ENCODE peak calls at places on chromosomes 4 and X, in five cellular contexts. C, D, U, X and A are unnamed samples.

GRCh38 chr4:88040707-88041106 is 33.3 kb downstream of the PKD2 start:
- DNase-seq in C (no peak), D (no peak), U (no peak), X (no peak), A (no peak)

GRCh38 chr4:2413821-2414610 is 4.4 kb downstream of the ZFYVE28 start:
- DNase-seq in C (no peak), D (peak; percentile 5), U (no peak), X (peak; percentile 29), A (peak; percentile 30)

GRCh38 chr4:11633435-11633834 is 204.7 kb upstream of the HS3ST1 start:
- DNase-seq in C (no peak), D (no peak), U (no peak), X (no peak), A (no peak)

GRCh38 chr4:102554482-102554881 is 53.3 kb downstream of the NFKB1 start:
- DNase-seq in C (no peak), D (peak; percentile 16), U (peak; percentile 66), X (no peak), A (no peak)

GRCh38 chr4:10082459-10083272 is 33.9 kb downstream of the WDR1 start:
- DNase-seq in C (no peak), D (no peak), U (peak; percentile 9), X (no peak), A (no peak)

GRCh38 chrX:130330706-130331105 is 9.0 kb upstream of the SLC25A14 start:
- DNase-seq in C (peak; percentile 5), D (peak; percentile 60), U (no peak), X (peak; percentile 12), A (peak; percentile 9)

GRCh38 chrX:120559799-120560198 is 963 bp downstream of the CUL4B start:
- DNase-seq in C (no peak), D (peak; percentile 1), U (no peak), X (peak; percentile 17), A (no peak)

GRCh38 chr4:20217521-20217920 is 34.2 kb upstream of the SLIT2 start:
- DNase-seq in C (no peak), D (no peak), U (no peak), X (no peak), A (no peak)

GRCh38 chrX:100743009-100743615 is 11.2 kb upstream of the SYTL4 start:
- DNase-seq in C (no peak), D (no peak), U (no peak), X (no peak), A (no peak)

GRCh38 chr4:123777297-123777859 is 380.8 kb downstream of the SPRY1 start:
- DNase-seq in C (no peak), D (no peak), U (peak; percentile 28), X (no peak), A (no peak)

GRCh38 chr4:155615054-155615887 is 51.4 kb upstream of the GUCY1A1 start:
- DNase-seq in C (no peak), D (no peak), U (no peak), X (no peak), A (no peak)

GRCh38 chr4:97432551-97432950 is 710.7 kb downstream of the STPG2 start:
- DNase-seq in C (no peak), D (no peak), U (no peak), X (no peak), A (no peak)

GRCh38 chr4:4267981-4268380 is 20.0 kb upstream of the TMEM128 start:
- DNase-seq in C (no peak), D (no peak), U (no peak), X (no peak), A (no peak)

GRCh38 chr4:123785515-123785914 is 388.9 kb downstream of the SPRY1 start:
- DNase-seq in C (no peak), D (peak; percentile 64), U (peak; percentile 72), X (no peak), A (no peak)

GRCh38 chr4:40916880-40917279 is 167.1 kb downstream of the NSUN7 start:
- DNase-seq in C (no peak), D (peak; percentile 44), U (no peak), X (peak; percentile 11), A (no peak)

GRCh38 chrX:13721819-13722527 is 12.4 kb downstream of the TRAPPC2 start:
- DNase-seq in C (no peak), D (no peak), U (no peak), X (no peak), A (no peak)

GRCh38 chr4:164716901-164717300 is 37.0 kb upstream of the SMIM31 start:
- DNase-seq in C (no peak), D (peak; percentile 18), U (no peak), X (no peak), A (no peak)

GRCh38 chr4:174591243-174592021 is 69.1 kb upstream of the HPGD start:
- DNase-seq in C (no peak), D (no peak), U (no peak), X (peak; percentile 11), A (no peak)

GRCh38 chr4:56506110-56506705 is 617 bp downstream of the ARL9 start:
- DNase-seq in C (peak; percentile 24), D (peak; percentile 65), U (no peak), X (no peak), A (no peak)

GRCh38 chr4:76434901-76435688 is at the start of gene SHROOM3:
- DNase-seq in C (peak; percentile 39), D (peak; percentile 61), U (peak; percentile 25), X (no peak), A (no peak)

GRCh38 chr4:80306255-80306654 is 29.3 kb upstream of the CFAP299 start:
- DNase-seq in C (no peak), D (no peak), U (no peak), X (no peak), A (no peak)

GRCh38 chr4:119525005-119525749 is 103.4 kb downstream of the PDE5A start:
- DNase-seq in C (no peak), D (no peak), U (no peak), X (no peak), A (no peak)

GRCh38 chrX:1554469-1555210 is 17.7 kb upstream of the P2RY8 start:
- DNase-seq in C (no peak), D (no peak), U (no peak), X (peak; percentile 82), A (no peak)

GRCh38 chrX:1555370-1555769 is 18.4 kb upstream of the P2RY8 start:
- DNase-seq in C (no peak), D (no peak), U (no peak), X (no peak), A (no peak)

GRCh38 chrX:1546601-1547275 is 9.8 kb upstream of the P2RY8 start:
- DNase-seq in C (no peak), D (no peak), U (no peak), X (no peak), A (no peak)

DNA sequence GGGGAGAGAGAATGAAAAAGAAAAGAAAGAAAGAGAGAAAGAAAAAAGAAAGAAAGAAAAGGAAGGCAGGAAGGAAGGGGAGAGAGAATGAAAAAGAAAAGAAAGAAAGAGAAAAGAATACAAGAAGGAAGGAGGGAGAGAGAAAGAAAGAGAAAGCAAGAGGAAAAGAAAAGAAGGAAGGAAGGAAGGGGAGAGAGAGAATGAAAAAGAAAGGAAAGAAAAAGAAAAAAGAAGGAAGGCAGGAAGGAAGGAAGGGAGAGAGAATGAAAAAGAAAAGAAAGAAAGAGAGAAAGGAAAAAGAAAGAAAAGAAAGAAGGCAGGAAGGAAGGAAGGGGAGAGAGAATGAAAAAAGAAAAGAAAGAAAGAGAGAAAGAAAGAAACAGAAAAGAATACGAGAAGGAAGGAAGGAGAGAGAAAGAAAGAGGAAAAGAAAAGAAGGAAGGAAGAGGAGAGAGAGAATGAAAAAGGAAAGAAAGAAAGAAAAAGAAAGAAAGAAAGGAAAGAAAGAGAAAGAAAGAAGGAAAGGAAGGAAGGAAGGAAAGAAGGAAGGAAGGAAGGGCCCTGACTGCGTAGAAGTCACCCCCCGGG is 15.1 kb upstream of the P2RY8 start:
- DNase-seq in C (no peak), D (no peak), U (no peak), X (no peak), A (no peak)
- H3K9me3 ChIP-seq in C (no peaks in the 10 kb centered on the region), D (no peaks in the 10 kb centered on the region), U (peaks cover 2% of the 10 kb centered on the region), X (peaks cover 3% of the 10 kb centered on the region), A (no peaks in the 10 kb centered on the region)

GRCh38 chrX:56503941-56504673 is 59.3 kb upstream of the UBQLN2 start:
- DNase-seq in C (no peak), D (no peak), U (no peak), X (no peak), A (no peak)

GRCh38 chrX:56505866-56506265 is 57.6 kb upstream of the UBQLN2 start:
- DNase-seq in C (no peak), D (no peak), U (no peak), X (no peak), A (no peak)
- H3K9me3 ChIP-seq in C (no peaks in the 10 kb centered on the region), D (no peaks in the 10 kb centered on the region), U (no peaks in the 10 kb centered on the region), X (no peaks in the 10 kb centered on the region), A (peaks cover 9% of the 10 kb centered on the region)

GRCh38 chr4:129008096-129008495 is 85.2 kb downstream of the SCLT1 start:
- DNase-seq in C (no peak), D (no peak), U (no peak), X (no peak), A (no peak)
- H3K9me3 ChIP-seq in C (peaks cover 2% of the 10 kb centered on the region), D (peaks cover 10% of the 10 kb centered on the region), U (no peaks in the 10 kb centered on the region), X (peaks cover 3% of the 10 kb centered on the region), A (peaks cover 3% of the 10 kb centered on the region)

DNA sequence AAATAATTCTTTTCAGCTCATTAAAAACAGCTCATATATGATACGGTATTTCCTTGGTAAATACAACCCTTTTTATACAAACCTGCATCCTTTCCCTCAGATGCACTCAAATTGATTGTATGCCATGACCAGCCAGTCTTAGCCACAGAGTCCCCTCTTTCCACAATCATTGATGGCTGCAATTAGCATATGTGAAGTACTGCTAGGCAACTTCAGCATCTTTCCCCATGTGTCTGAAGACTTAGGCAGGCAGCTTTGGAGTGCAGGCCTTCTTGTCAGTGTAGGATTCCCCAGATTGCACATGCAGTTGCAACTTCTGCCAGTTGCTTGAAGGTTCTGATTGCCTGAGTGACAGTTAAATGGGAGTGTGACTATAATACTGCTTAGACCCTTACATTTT is 15.6 kb upstream of the MBNL3 start:
- DNase-seq in C (no peak), D (no peak), U (no peak), X (no peak), A (no peak)
- H3K9me3 ChIP-seq in C (no peaks in the 10 kb centered on the region), D (no peaks in the 10 kb centered on the region), U (no peaks in the 10 kb centered on the region), X (no peaks in the 10 kb centered on the region), A (no peaks in the 10 kb centered on the region)